ENCODE peak calls at places on chromosomes 12 and 14, in four cellular contexts. W, V, A and R are unnamed samples.
A peak's percentile ranks its signal among the peaks of the same experiment; 100 is the strongest.

GRCh38 chr12:122282066-122282465 is 15.8 kb upstream of the VPS33A start:
- DNase-seq in A (no peak), V (no peak), W (peak; percentile 70), R (peak; percentile 80)

GRCh38 chr14:101030586-101030985 is 127.1 kb upstream of the RTL1 start:
- DNase-seq in V (no peak), W (no peak), A (peak; percentile 20), R (no peak)

GRCh38 chr14:73788871-73789590 is 62.6 kb upstream of the PTGR2 start:
- DNase-seq in V (no peak), A (no peak), W (no peak), R (no peak)

GRCh38 chr12:65565601-65566560 is 258.4 kb upstream of the HMGA2 start:
- DNase-seq in V (no peak), W (peak; percentile 88), A (no peak), R (peak; percentile 94)

GRCh38 chr14:38663382-38663781 is 407.5 kb upstream of the CLEC14A start:
- DNase-seq in V (no peak), A (no peak), W (no peak), R (no peak)

GRCh38 chr14:61456720-61457119 is 135.3 kb downstream of the PRKCH start:
- DNase-seq in W (peak; percentile 58), V (peak; percentile 60), A (peak; percentile 88), R (peak; percentile 82)

GRCh38 chr14:103723176-103724081 is 7.8 kb downstream of the ZFYVE21 start:
- DNase-seq in V (no peak), A (peak; percentile 88), W (no peak), R (no peak)

GRCh38 chr12:2616763-2617162 is 178.0 kb upstream of the FKBP4 start:
- DNase-seq in A (no peak), V (no peak), W (no peak), R (no peak)

GRCh38 chr14:96739511-96739910 is 57.7 kb upstream of the VRK1 start:
- DNase-seq in V (no peak), A (no peak), W (no peak), R (peak; percentile 3)

GRCh38 chr14:104580961-104581360 is 1.4 kb downstream of the C14orf180 start:
- DNase-seq in A (peak; percentile 88), W (peak; percentile 14), V (peak; percentile 83), R (no peak)

GRCh38 chr12:124240493-124240892 is 54.4 kb upstream of the RFLNA start:
- DNase-seq in W (peak; percentile 42), V (peak; percentile 57), A (no peak), R (peak; percentile 49)

GRCh38 chr14:91310620-91311283 is 66.2 kb upstream of the GPR68 start:
- DNase-seq in V (no peak), W (no peak), A (no peak), R (no peak)

GRCh38 chr14:67167420-67168109 is 21.7 kb upstream of the GARIN2 start:
- DNase-seq in W (peak; percentile 65), V (no peak), A (no peak), R (peak; percentile 60)

GRCh38 chr12:106304797-106305196 is 2.3 kb downstream of the TCP11L2 start:
- DNase-seq in V (no peak), W (no peak), A (no peak), R (no peak)

GRCh38 chr12:20201733-20202132 is 166.6 kb upstream of the PDE3A start:
- DNase-seq in V (no peak), A (no peak), W (no peak), R (no peak)

GRCh38 chr14:87745507-87746118 is 247.4 kb downstream of the GALC start:
- DNase-seq in W (peak; percentile 19), A (no peak), V (peak; percentile 52), R (peak; percentile 15)

GRCh38 chr14:61652526-61653262 is 42.6 kb upstream of the HIF1A start:
- DNase-seq in W (no peak), A (no peak), V (no peak), R (no peak)

GRCh38 chr14:73209943-73210342 is 27.4 kb upstream of the PAPLN start:
- DNase-seq in V (no peak), A (no peak), W (peak; percentile 53), R (peak; percentile 46)

GRCh38 chr12:1920971-1921370 is 2.5 kb upstream of the CACNA2D4 start:
- DNase-seq in W (no peak), A (peak; percentile 77), V (peak; percentile 12), R (no peak)

GRCh38 chr12:132591107-132591935 is 19.1 kb downstream of the LRCOL1 start:
- DNase-seq in V (no peak), A (no peak), W (no peak), R (no peak)

GRCh38 chr14:33967138-33967537 is 16.3 kb upstream of the EGLN3 start:
- DNase-seq in W (peak; percentile 38), A (no peak), V (no peak), R (no peak)

GRCh38 chr14:96852823-96853422 is 55.7 kb downstream of the VRK1 start:
- DNase-seq in A (no peak), V (peak; percentile 16), W (peak; percentile 4), R (peak; percentile 74)

GRCh38 chr12:45415393-45415817 is 199.5 kb downstream of the ANO6 start:
- DNase-seq in W (peak; percentile 98), A (peak; percentile 80), V (no peak), R (peak; percentile 100)

GRCh38 chr14:49418789-49419188 is 167.4 kb downstream of the RPS29 start:
- DNase-seq in W (no peak), A (no peak), V (no peak), R (no peak)

GRCh38 chr12:128259556-128260070 is 7.4 kb upstream of the TMEM132C start:
- DNase-seq in A (no peak), V (peak; percentile 52), W (no peak), R (no peak)

GRCh38 chr14:105944632-105945610 is 418.5 kb downstream of the TMEM121 start:
- DNase-seq in W (peak; percentile 41), V (peak; percentile 85), A (peak; percentile 81), R (peak; percentile 34)